ENCODE peak calls at places on chromosomes 2 and 18, in six cellular contexts. O, Z, V, W, R and K are unnamed samples.

GRCh38 chr2:129748653-129749052 is 230.8 kb upstream of the RAB6C start:
- DNase-seq in O (no peak), Z (no peak), V (no peak), R (no peak), W (no peak), K (no peak)

GRCh38 chr2:54969295-54969939 is 80.8 kb downstream of the RTN4 start:
- DNase-seq in O (no peak), R (no peak), W (no peak), V (no peak), Z (no peak), K (no peak)

GRCh38 chr2:237618449-237618848 is 8.9 kb upstream of the LRRFIP1 start:
- DNase-seq in Z (no peak), V (no peak), R (no peak), O (no peak), W (peak), K (no peak)

GRCh38 chr2:157326683-157327082 is 1.1 kb upstream of the ERMN start:
- DNase-seq in V (no peak), Z (no peak), W (no peak), R (no peak), O (no peak), K (no peak)

GRCh38 chr18:70415823-70416488 is 127.1 kb downstream of the SOCS6 start:
- DNase-seq in V (no peak), O (no peak), Z (peak), R (no peak), W (no peak), K (no peak)

GRCh38 chr2:239327536-239328305 is 73.1 kb downstream of the HDAC4 start:
- DNase-seq in Z (no peak), O (no peak), W (no peak), R (no peak), V (no peak), K (no peak)

GRCh38 chr18:69636529-69637301 is 236.0 kb downstream of the DOK6 start:
- DNase-seq in R (no peak), W (no peak), O (peak), V (no peak), Z (no peak), K (peak)

GRCh38 chr2:140353541-140353940 is 1573.4 kb upstream of the NXPH2 start:
- DNase-seq in O (no peak), W (peak), R (no peak), V (no peak), Z (no peak), K (no peak)

GRCh38 chr2:199850718-199851498 is at the start of gene FTCDNL1:
- DNase-seq in R (peak), O (peak), V (peak), W (peak), Z (peak), K (peak)

GRCh38 chr2:236857781-236858180 is 227.9 kb upstream of the COPS8 start:
- DNase-seq in V (no peak), W (no peak), Z (no peak), O (no peak), R (no peak), K (no peak)

GRCh38 chr2:120421126-120421829 is 75.3 kb downstream of the INHBB start:
- DNase-seq in O (no peak), R (no peak), W (no peak), Z (no peak), V (no peak), K (no peak)